ENCODE peak calls at places on chromosomes 5 and 9, in four cellular contexts. F, E, Q and R are unnamed samples. For H3K27me3, the result is how much of the 10 kb centered on the place peaks cover.

GRCh38 chr5:110342683-110343082 is 383.8 kb downstream of the TMEM232 start:
- DNase-seq in E (no peak), F (peak), Q (no peak), R (no peak)

GRCh38 chr5:62046191-62046590 is 259.8 kb upstream of the KIF2A start:
- DNase-seq in Q (no peak), E (no peak), F (no peak), R (no peak)

GRCh38 chr5:52922384-52922783 is 66.8 kb upstream of the ITGA2 start:
- DNase-seq in F (peak), Q (no peak), E (no peak), R (no peak)

GRCh38 chr9:78278177-78278777 is 18.6 kb upstream of the PSAT1 start:
- DNase-seq in F (peak), E (no peak), Q (no peak), R (no peak)

GRCh38 chr9:133855802-133856592 is 117.8 kb upstream of the SARDH start:
- DNase-seq in E (no peak), F (peak), Q (no peak), R (peak)

GRCh38 chr5:159913048-159913447 is 3.2 kb upstream of the ADRA1B start:
- DNase-seq in F (no peak), E (no peak), Q (no peak), R (no peak)

GRCh38 chr5:174479325-174479724 is 245.1 kb upstream of the MSX2 start:
- DNase-seq in Q (no peak), F (no peak), E (no peak), R (no peak)

GRCh38 chr9:112764344-112764743 is 13.8 kb downstream of the SNX30 start:
- DNase-seq in F (peak), E (no peak), Q (no peak), R (no peak)

GRCh38 chr9:78035369-78035993 is 3.9 kb upstream of the GNAQ start:
- DNase-seq in E (no peak), Q (no peak), F (peak), R (peak)

GRCh38 chr5:131610198-131611063 is 24.6 kb downstream of the RAPGEF6 start:
- DNase-seq in E (no peak), F (peak), Q (no peak), R (no peak)

GRCh38 chr9:106675780-106676179 is 187.2 kb upstream of the ZNF462 start:
- DNase-seq in E (no peak), Q (no peak), F (no peak), R (no peak)

GRCh38 chr9:85004818-85005413 is 335.4 kb downstream of the NTRK2 start:
- DNase-seq in Q (no peak), F (no peak), E (no peak), R (no peak)

GRCh38 chr9:110303136-110303535 is 34.5 kb downstream of the TXNDC8 start:
- DNase-seq in E (no peak), F (no peak), Q (no peak), R (no peak)

GRCh38 chr9:6911901-6912650 is 154.3 kb downstream of the KDM4C start:
- DNase-seq in Q (no peak), F (no peak), E (no peak), R (no peak)

GRCh38 chr5:132260051-132260450 is 2.6 kb downstream of the PDLIM4 start:
- DNase-seq in E (no peak), F (no peak), Q (no peak), R (no peak)

GRCh38 chr5:81244451-81244850 is 11.3 kb downstream of the CKMT2 start:
- DNase-seq in F (no peak), Q (no peak), E (no peak), R (no peak)

GRCh38 chr5:62068554-62068953 is 237.5 kb upstream of the KIF2A start:
- DNase-seq in E (no peak), F (no peak), Q (no peak), R (no peak)

GRCh38 chr5:31131381-31131811 is 62.1 kb upstream of the CDH6 start:
- DNase-seq in Q (no peak), F (no peak), E (no peak), R (no peak)

GRCh38 chr5:28473531-28474107 is 1435.2 kb upstream of the CDH9 start:
- DNase-seq in E (no peak), F (peak), Q (no peak), R (no peak)

GRCh38 chr5:65830856-65831255 is 95.5 kb upstream of the ERBIN start:
- DNase-seq in Q (no peak), F (no peak), E (no peak), R (no peak)

GRCh38 chr9:92770005-92770995 is 5.7 kb upstream of the BICD2 start:
- DNase-seq in F (peak), E (no peak), Q (peak), R (no peak)

GRCh38 chr5:72125931-72126620 is 18.8 kb downstream of the MAP1B start:
- DNase-seq in F (no peak), Q (no peak), E (no peak), R (no peak)

GRCh38 chr5:149581192-149581861 is at the start of gene ARHGEF37:
- DNase-seq in E (peak), F (peak), Q (peak), R (peak)

GRCh38 chr5:42992035-42992570 is 48.0 kb downstream of the ANXA2R start:
- DNase-seq in E (peak), Q (peak), F (peak), R (peak)

GRCh38 chr5:42991477-42992034 is 48.6 kb downstream of the ANXA2R start:
- DNase-seq in Q (no peak), F (no peak), E (no peak), R (no peak)

GRCh38 chr5:42993516-42994284 is 46.4 kb downstream of the ANXA2R start:
- DNase-seq in Q (no peak), E (no peak), F (no peak), R (peak)

GRCh38 chr5:42994285-42995151 is 45.6 kb downstream of the ANXA2R start:
- DNase-seq in E (peak), Q (peak), F (peak), R (peak)

GRCh38 chr5:42995152-42995751 is 44.9 kb downstream of the ANXA2R start:
- DNase-seq in Q (no peak), F (no peak), E (no peak), R (no peak)
- H3K27me3 ChIP-seq in Q (half or more), F (under half), E (under half), R (under half)

GRCh38 chr5:23012842-23013241 is 159.7 kb upstream of the CDH12 start:
- DNase-seq in Q (no peak), F (no peak), E (no peak), R (no peak)
- H3K4me3 ChIP-seq in Q (peak), F (peak), E (peak), R (peak)

GRCh38 chr9:124088476-124088837 is 76.9 kb downstream of the LHX2 start:
- DNase-seq in Q (no peak), E (no peak), F (no peak), R (no peak)
- TF ChIP-seq EP300 in Q (no peak), E (no peak), F (no peak), R (no peak)

GRCh38 chr5:4018968-4019766 is 423.5 kb downstream of the IRX1 start:
- DNase-seq in F (no peak), E (no peak), Q (no peak), R (no peak)
- H3K27me3 ChIP-seq in F (under half), E (under half), Q (under half), R (under half)

DNA sequence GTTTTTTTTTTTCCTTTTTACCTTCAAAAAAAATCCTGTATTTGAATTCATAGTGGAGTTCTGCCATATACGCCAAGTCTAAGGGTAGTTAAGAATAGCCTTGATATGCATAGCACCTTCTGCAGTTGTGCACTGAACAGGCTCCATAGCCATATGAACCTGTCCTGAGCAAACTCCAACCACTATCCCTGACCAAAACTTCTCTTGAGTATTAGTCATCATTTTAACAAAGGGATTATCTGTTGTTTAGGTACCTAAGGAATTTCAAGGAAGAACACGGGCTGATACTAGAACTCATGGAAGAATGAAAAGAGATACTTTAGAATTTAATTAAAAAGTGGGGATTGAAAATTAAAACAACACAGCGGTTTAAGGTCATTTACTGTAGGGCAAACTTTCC is 1.9 kb upstream of the FBXO38 start:
- DNase-seq in F (peak), Q (no peak), E (no peak), R (no peak)
- H3K4me3 ChIP-seq in F (no peak), Q (no peak), E (no peak), R (no peak)

GRCh38 chr5:158741296-158741695 is 358.4 kb downstream of the EBF1 start:
- DNase-seq in F (no peak), Q (no peak), E (no peak), R (no peak)

GRCh38 chr5:158740358-158740757 is 359.4 kb downstream of the EBF1 start:
- DNase-seq in F (no peak), Q (no peak), E (no peak), R (no peak)

GRCh38 chr5:158737536-158738027 is 362.1 kb downstream of the EBF1 start:
- DNase-seq in E (no peak), F (no peak), Q (no peak), R (no peak)

GRCh38 chr5:158736134-158736533 is 363.6 kb downstream of the EBF1 start:
- DNase-seq in Q (no peak), F (no peak), E (no peak), R (no peak)

GRCh38 chr5:158739941-158740340 is 359.8 kb downstream of the EBF1 start:
- DNase-seq in E (no peak), F (no peak), Q (no peak), R (no peak)
- TF ChIP-seq EP300 in E (no peak), F (no peak), Q (no peak), R (no peak)

DNA sequence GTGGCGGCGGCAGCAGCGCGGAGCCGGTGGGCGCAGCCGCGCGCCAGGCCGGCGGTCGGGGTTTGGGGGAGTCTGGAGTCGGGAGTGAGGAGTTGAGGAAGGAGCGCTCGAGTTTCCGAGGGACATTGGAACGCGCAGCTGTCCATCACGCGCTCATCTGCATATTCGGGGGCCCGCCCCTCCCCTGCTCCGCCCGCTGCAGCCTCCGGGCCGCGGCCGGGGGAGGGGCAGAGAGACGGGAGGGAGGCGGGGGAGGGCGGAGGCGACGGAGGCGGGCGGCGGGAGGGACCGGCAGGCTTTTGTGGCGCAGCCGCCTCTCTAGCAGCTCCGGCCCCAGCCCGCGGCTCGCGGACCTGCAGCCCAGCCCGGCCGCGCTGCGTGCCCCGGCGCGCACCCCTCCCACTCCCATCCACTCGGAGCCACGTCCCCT is at the start of gene IRX2:
- DNase-seq in Q (peak), E (no peak), F (no peak), R (peak)
- H3K27me3 ChIP-seq in Q (under half), E (under half), F (under half), R (under half)

DNA sequence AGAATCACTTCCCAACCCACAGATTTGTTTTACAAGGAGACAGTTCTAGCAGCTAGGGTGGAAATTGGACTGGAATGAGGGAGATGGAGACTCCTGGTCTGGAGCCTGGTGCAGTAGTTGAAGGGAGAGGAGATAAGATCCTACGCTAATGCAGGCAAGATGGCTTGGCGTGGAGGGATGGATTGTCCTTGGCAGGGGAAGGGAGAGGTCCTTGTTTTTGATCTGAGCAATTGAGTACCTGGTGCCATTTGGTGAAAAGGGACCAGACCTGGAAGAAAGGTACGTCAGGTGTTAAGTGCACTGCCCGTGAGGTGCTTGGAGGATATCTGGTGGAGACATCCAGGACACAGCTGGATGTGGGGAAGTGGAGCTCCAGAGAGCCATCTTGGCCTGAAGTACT is 35.7 kb downstream of the ANGPTL2 start:
- DNase-seq in Q (no peak), E (no peak), F (no peak), R (no peak)
- H3K4me3 ChIP-seq in Q (no peak), E (no peak), F (no peak), R (no peak)

DNA sequence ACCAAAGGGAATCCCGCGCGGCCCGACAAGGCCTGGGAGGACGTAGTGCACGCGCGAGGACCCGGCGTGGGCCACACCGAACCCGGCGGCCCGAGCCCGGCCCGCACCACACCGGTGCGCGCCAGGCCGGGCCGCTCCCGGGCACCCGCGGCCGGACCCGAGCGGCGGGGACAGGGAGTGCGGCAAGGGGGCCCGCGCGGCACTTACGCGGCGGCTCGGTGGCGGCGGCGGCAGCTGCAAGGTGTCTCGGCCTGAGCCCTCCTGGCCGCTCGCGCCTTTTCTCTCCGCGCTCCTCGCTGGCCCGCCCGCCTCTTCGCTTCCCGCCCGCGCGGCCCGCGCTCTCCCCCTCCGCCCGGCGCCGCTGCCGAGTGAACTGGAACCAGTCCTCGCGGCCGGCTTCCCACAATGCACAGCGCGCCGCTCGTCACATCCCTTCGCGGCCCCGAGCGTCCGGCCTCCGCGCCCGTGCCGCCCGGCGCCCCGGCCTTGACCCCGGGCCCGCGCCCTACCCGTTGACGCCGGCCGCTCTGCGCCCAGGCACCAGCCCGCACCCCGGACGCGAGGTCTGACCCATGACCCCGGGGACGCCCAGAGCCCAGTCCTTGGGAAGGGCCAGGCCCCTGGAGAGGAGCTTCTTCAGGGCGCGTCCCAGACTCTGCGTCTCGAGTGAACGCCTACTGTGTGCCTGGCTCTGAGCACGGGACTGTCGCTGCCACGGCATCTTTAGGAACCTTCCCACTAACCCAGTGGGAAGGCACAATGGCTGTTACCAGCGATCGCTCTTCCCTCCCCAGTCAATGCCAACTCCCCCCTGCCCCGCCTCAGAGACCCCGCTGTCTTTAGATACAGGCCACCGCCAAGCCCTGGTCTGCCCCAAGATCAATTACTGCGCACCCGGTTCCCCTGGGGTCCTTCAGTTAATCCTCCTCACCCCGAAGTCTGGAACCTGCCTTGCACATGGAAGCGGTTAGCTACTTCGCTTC is at the start of gene MACROH2A1:
- DNase-seq in F (peak), Q (peak), E (peak), R (peak)
- TF ChIP-seq EP300 in F (peak), Q (no peak), E (no peak), R (no peak)

DNA sequence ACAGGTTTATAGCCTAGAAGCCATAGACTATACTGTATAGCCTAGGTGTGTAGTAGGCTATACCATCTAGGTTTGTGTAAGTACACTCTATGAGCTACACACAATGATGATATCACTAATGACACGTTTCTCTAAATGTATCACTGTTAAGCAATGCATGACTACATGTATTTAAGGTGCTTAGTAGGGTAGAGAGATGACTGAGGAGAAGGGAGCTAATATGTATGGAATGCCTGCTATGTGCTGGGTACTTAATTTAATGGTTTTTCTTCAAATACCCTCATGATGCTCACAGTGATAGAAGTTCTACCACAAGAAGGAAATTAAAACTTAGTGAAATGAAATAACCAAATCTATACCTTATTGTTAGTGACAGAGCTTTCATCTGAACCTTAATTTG is 1785.5 kb downstream of the EFNA5 start:
- DNase-seq in F (no peak), E (no peak), Q (no peak), R (no peak)
- H3K27me3 ChIP-seq in F (under half), E (under half), Q (under half), R (under half)